ENCODE peak calls at places on chromosomes 2 and 18, in six cellular contexts. One of them, this sample, is unnamed.

GRCh38 chr2:134501476-134502089 is 217.2 kb downstream of the TMEM163 start:
- DNase-seq in stomach: no peak
- DNase-seq in esophagus squamous epithelium: no peak
- DNase-seq in spleen: no peak
- DNase-seq in body of pancreas: no peak
- DNase-seq in Peyer's patch: no peak
- DNase-seq in this sample: no peak

GRCh38 chr18:57921708-57922107 is 118.6 kb upstream of the ATP8B1 start:
- DNase-seq in stomach: no peak
- DNase-seq in spleen: no peak
- DNase-seq in body of pancreas: no peak
- DNase-seq in esophagus squamous epithelium: no peak
- DNase-seq in Peyer's patch: no peak
- DNase-seq in this sample: no peak

GRCh38 chr2:8692783-8693768 is 11.2 kb downstream of the ID2 start:
- DNase-seq in stomach: peak; percentile 34
- DNase-seq in esophagus squamous epithelium: no peak
- DNase-seq in spleen: no peak
- DNase-seq in Peyer's patch: no peak
- DNase-seq in body of pancreas: peak; percentile 37
- DNase-seq in this sample: peak; percentile 23

GRCh38 chr2:59236723-59237122 is 995.6 kb upstream of the FANCL start:
- DNase-seq in stomach: no peak
- DNase-seq in spleen: no peak
- DNase-seq in Peyer's patch: no peak
- DNase-seq in body of pancreas: no peak
- DNase-seq in esophagus squamous epithelium: no peak
- DNase-seq in this sample: peak; percentile 4

GRCh38 chr2:222944552-222944951 is 83.7 kb downstream of the ACSL3 start:
- DNase-seq in spleen: no peak
- DNase-seq in stomach: no peak
- DNase-seq in Peyer's patch: no peak
- DNase-seq in esophagus squamous epithelium: no peak
- DNase-seq in body of pancreas: no peak
- DNase-seq in this sample: no peak

GRCh38 chr2:56179931-56180330 is 3.9 kb upstream of the CCDC85A start:
- DNase-seq in stomach: no peak
- DNase-seq in esophagus squamous epithelium: no peak
- DNase-seq in body of pancreas: no peak
- DNase-seq in Peyer's patch: no peak
- DNase-seq in spleen: no peak
- DNase-seq in this sample: no peak

GRCh38 chr2:135494503-135494902 is 36.5 kb downstream of the ZRANB3 start:
- DNase-seq in esophagus squamous epithelium: no peak
- DNase-seq in Peyer's patch: no peak
- DNase-seq in spleen: no peak
- DNase-seq in body of pancreas: no peak
- DNase-seq in stomach: no peak
- DNase-seq in this sample: no peak

GRCh38 chr2:62340981-62341624 is 145.2 kb downstream of the B3GNT2 start:
- DNase-seq in Peyer's patch: no peak
- DNase-seq in stomach: peak; percentile 29
- DNase-seq in body of pancreas: peak; percentile 35
- DNase-seq in esophagus squamous epithelium: no peak
- DNase-seq in spleen: no peak
- DNase-seq in this sample: peak; percentile 44

GRCh38 chr2:101516349-101516748 is 41.4 kb upstream of the RFX8 start:
- DNase-seq in stomach: no peak
- DNase-seq in Peyer's patch: no peak
- DNase-seq in body of pancreas: no peak
- DNase-seq in esophagus squamous epithelium: no peak
- DNase-seq in spleen: no peak
- DNase-seq in this sample: no peak

GRCh38 chr2:101341421-101341820 is 32.9 kb upstream of the RNF149 start:
- DNase-seq in body of pancreas: no peak
- DNase-seq in spleen: no peak
- DNase-seq in Peyer's patch: no peak
- DNase-seq in esophagus squamous epithelium: no peak
- DNase-seq in stomach: no peak
- DNase-seq in this sample: no peak

GRCh38 chr18:35000457-35000856 is 40.8 kb upstream of the MAPRE2 start:
- DNase-seq in Peyer's patch: no peak
- DNase-seq in stomach: no peak
- DNase-seq in body of pancreas: no peak
- DNase-seq in spleen: no peak
- DNase-seq in esophagus squamous epithelium: no peak
- DNase-seq in this sample: no peak

GRCh38 chr2:218999021-218999880 is 6.0 kb upstream of the CRYBA2 start:
- DNase-seq in body of pancreas: peak; percentile 22
- DNase-seq in esophagus squamous epithelium: no peak
- DNase-seq in stomach: no peak
- DNase-seq in Peyer's patch: no peak
- DNase-seq in spleen: no peak
- DNase-seq in this sample: no peak

GRCh38 chr2:144660518-144661316 is 140.8 kb upstream of the ZEB2 start:
- DNase-seq in spleen: no peak
- DNase-seq in stomach: no peak
- DNase-seq in body of pancreas: no peak
- DNase-seq in Peyer's patch: no peak
- DNase-seq in esophagus squamous epithelium: no peak
- DNase-seq in this sample: no peak

GRCh38 chr2:241741016-241741415 is 6.6 kb downstream of the D2HGDH start:
- DNase-seq in Peyer's patch: no peak
- DNase-seq in esophagus squamous epithelium: no peak
- DNase-seq in stomach: no peak
- DNase-seq in body of pancreas: no peak
- DNase-seq in spleen: peak; percentile 78
- DNase-seq in this sample: no peak

GRCh38 chr2:99431587-99432275 is 58.1 kb downstream of the REV1 start:
- DNase-seq in spleen: no peak
- DNase-seq in body of pancreas: no peak
- DNase-seq in stomach: no peak
- DNase-seq in esophagus squamous epithelium: no peak
- DNase-seq in Peyer's patch: no peak
- DNase-seq in this sample: peak; percentile 8

GRCh38 chr2:133194068-133194655 is 374.1 kb downstream of the NCKAP5 start:
- DNase-seq in esophagus squamous epithelium: no peak
- DNase-seq in Peyer's patch: no peak
- DNase-seq in spleen: no peak
- DNase-seq in stomach: no peak
- DNase-seq in body of pancreas: no peak
- DNase-seq in this sample: no peak

GRCh38 chr2:85681354-85681728 is 12.8 kb upstream of the GNLY start:
- DNase-seq in spleen: no peak
- DNase-seq in esophagus squamous epithelium: no peak
- DNase-seq in Peyer's patch: no peak
- DNase-seq in stomach: no peak
- DNase-seq in body of pancreas: no peak
- DNase-seq in this sample: peak; percentile 35

GRCh38 chr2:38750011-38750792 is 959 bp downstream of the SRSF7 start:
- DNase-seq in body of pancreas: peak; percentile 53
- DNase-seq in spleen: peak; percentile 92
- DNase-seq in esophagus squamous epithelium: no peak
- DNase-seq in Peyer's patch: peak; percentile 58
- DNase-seq in stomach: peak; percentile 63
- DNase-seq in this sample: peak; percentile 69

GRCh38 chr18:10299686-10300085 is 154.7 kb upstream of the APCDD1 start:
- DNase-seq in Peyer's patch: no peak
- DNase-seq in stomach: no peak
- DNase-seq in body of pancreas: no peak
- DNase-seq in spleen: no peak
- DNase-seq in esophagus squamous epithelium: no peak
- DNase-seq in this sample: no peak

GRCh38 chr2:240567137-240567871 is 980 bp upstream of the RNPEPL1 start:
- DNase-seq in stomach: peak; percentile 42
- DNase-seq in Peyer's patch: peak; percentile 41
- DNase-seq in spleen: peak; percentile 86
- DNase-seq in esophagus squamous epithelium: no peak
- DNase-seq in body of pancreas: peak; percentile 24
- DNase-seq in this sample: no peak

GRCh38 chr2:215982465-215982875 is 30.9 kb downstream of the MREG start:
- DNase-seq in spleen: no peak
- DNase-seq in Peyer's patch: no peak
- DNase-seq in body of pancreas: peak; percentile 59
- DNase-seq in esophagus squamous epithelium: no peak
- DNase-seq in stomach: peak; percentile 62
- DNase-seq in this sample: no peak

GRCh38 chr2:206482633-206483032 is 39.3 kb downstream of the ADAM23 start:
- DNase-seq in esophagus squamous epithelium: no peak
- DNase-seq in spleen: no peak
- DNase-seq in body of pancreas: no peak
- DNase-seq in stomach: no peak
- DNase-seq in Peyer's patch: no peak
- DNase-seq in this sample: no peak
- H3K9me3 ChIP-seq in esophagus squamous epithelium: no peaks in the 10 kb centered on the region
- H3K9me3 ChIP-seq in spleen: peaks cover 4% of the 10 kb centered on the region
- H3K9me3 ChIP-seq in body of pancreas: no peaks in the 10 kb centered on the region
- H3K9me3 ChIP-seq in stomach: no peaks in the 10 kb centered on the region
- H3K9me3 ChIP-seq in Peyer's patch: no peaks in the 10 kb centered on the region
- H3K9me3 ChIP-seq in this sample: no peaks in the 10 kb centered on the region

DNA sequence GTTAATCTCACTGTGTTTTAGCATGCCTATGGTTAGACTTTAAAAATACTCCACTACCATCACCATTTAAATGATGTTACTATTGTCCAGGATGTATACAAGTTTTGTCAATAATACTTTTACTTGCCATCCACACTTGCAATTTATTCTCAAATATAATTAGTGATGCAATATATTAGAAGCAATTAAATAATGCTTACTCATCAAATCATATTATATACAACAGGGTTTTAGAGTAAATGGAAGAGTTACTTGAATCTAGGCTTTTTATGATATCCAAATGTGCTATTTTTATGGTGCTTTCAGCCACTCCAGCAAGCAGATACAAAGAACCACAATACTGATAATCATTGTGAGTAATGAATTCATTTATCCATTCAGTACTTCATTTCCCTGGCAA is 461.1 kb downstream of the TMEM182 start:
- DNase-seq in esophagus squamous epithelium: no peak
- DNase-seq in stomach: no peak
- DNase-seq in Peyer's patch: no peak
- DNase-seq in body of pancreas: no peak
- DNase-seq in spleen: no peak
- DNase-seq in this sample: no peak
- TF ChIP-seq POLR2A in esophagus squamous epithelium: no peak
- TF ChIP-seq POLR2A in stomach: no peak
- TF ChIP-seq POLR2A in Peyer's patch: no peak
- TF ChIP-seq POLR2A in body of pancreas: no peak
- TF ChIP-seq POLR2A in spleen: no peak
- TF ChIP-seq POLR2A in this sample: no peak

DNA sequence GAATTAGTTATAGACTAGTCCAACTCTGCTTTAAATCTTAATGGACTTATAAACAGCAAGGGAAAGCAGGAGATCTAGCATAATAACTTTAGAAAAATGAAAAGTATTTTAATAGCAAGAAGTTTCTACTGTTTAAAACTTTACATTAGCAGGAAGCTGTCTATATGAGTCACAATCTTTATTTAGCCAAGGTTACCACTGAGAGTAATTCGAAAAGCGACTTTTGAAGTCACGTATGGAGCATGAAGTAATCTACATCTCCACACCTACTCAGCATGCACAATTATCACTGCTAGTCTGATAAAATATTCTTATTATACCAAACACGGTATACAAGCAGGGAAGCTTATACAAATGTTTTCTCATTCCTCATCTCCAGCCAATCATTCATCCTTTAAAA is 515.4 kb upstream of the SOX11 start:
- DNase-seq in Peyer's patch: no peak
- DNase-seq in esophagus squamous epithelium: no peak
- DNase-seq in stomach: no peak
- DNase-seq in body of pancreas: no peak
- DNase-seq in spleen: no peak
- DNase-seq in this sample: no peak
- H3K4me3 ChIP-seq in Peyer's patch: no peak overlapping the region
- H3K4me3 ChIP-seq in esophagus squamous epithelium: no peak overlapping the region
- H3K4me3 ChIP-seq in stomach: no peak overlapping the region
- H3K4me3 ChIP-seq in body of pancreas: no peak overlapping the region
- H3K4me3 ChIP-seq in spleen: no peak overlapping the region
- H3K4me3 ChIP-seq in this sample: no peak overlapping the region

GRCh38 chr2:118845005-118845842 is 2.2 kb downstream of the EN1 start:
- DNase-seq in stomach: no peak
- DNase-seq in esophagus squamous epithelium: no peak
- DNase-seq in Peyer's patch: peak; percentile 4
- DNase-seq in body of pancreas: no peak
- DNase-seq in spleen: peak; percentile 58
- DNase-seq in this sample: no peak

GRCh38 chr2:118845843-118846666 is 1.4 kb downstream of the EN1 start:
- DNase-seq in Peyer's patch: no peak
- DNase-seq in stomach: no peak
- DNase-seq in body of pancreas: no peak
- DNase-seq in spleen: peak; percentile 55
- DNase-seq in esophagus squamous epithelium: no peak
- DNase-seq in this sample: no peak

GRCh38 chr2:118848381-118849225 is 1.2 kb upstream of the EN1 start:
- DNase-seq in body of pancreas: no peak
- DNase-seq in spleen: no peak
- DNase-seq in stomach: no peak
- DNase-seq in Peyer's patch: peak; percentile 9
- DNase-seq in esophagus squamous epithelium: no peak
- DNase-seq in this sample: no peak

GRCh38 chr2:118847447-118848172 is at the start of gene EN1:
- DNase-seq in Peyer's patch: peak; percentile 2
- DNase-seq in stomach: no peak
- DNase-seq in spleen: no peak
- DNase-seq in body of pancreas: no peak
- DNase-seq in esophagus squamous epithelium: no peak
- DNase-seq in this sample: no peak

DNA sequence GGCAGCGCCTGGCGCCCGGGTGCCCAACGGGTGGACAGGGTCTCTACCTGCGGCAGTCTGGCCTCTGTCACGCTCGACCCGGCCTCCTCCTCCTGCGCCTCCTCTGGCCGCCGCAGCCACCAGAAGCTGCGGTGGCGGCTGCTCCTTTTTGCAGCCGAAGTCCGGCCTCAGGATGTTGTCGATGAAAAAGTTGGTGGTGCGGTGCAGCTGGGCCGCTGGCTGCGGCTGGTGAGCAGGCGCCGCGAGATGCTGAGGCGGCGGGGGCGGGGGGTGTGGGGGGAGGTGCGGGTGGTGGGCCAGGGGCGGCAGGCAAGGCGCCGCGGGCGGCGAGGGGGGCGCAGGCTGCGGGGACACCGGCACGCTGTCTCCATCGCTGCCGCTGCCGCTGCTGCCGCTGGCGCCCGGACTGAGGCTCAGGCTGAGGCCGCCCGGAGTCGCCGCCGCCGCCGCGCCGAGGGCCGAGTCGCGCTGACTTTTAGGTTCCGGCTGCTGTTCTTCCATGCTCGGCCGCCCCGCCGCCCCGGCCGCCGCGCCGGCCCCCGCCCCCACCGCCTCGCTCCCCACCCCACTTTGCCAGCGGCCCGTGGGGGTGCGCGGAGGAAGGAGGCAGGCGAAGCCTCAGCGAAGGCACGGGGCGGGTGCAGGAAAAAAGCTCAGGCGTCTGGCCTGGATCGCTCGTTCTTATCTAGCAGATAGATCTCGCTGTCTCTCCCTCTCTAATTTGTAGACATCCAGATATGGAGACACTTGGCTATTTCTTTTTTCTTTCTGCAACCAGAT is 591 bp downstream of the EN1 start:
- DNase-seq in stomach: no peak
- DNase-seq in Peyer's patch: peak; percentile 11
- DNase-seq in body of pancreas: no peak
- DNase-seq in esophagus squamous epithelium: no peak
- DNase-seq in spleen: no peak
- DNase-seq in this sample: no peak
- H3K9me3 ChIP-seq in stomach: no peaks in the 10 kb centered on the region
- H3K9me3 ChIP-seq in Peyer's patch: no peaks in the 10 kb centered on the region
- H3K9me3 ChIP-seq in body of pancreas: no peaks in the 10 kb centered on the region
- H3K9me3 ChIP-seq in esophagus squamous epithelium: no peaks in the 10 kb centered on the region
- H3K9me3 ChIP-seq in spleen: no peaks in the 10 kb centered on the region
- H3K9me3 ChIP-seq in this sample: no peaks in the 10 kb centered on the region

GRCh38 chr2:73944714-73945113 is 18.0 kb downstream of the DGUOK start:
- DNase-seq in Peyer's patch: no peak
- DNase-seq in spleen: no peak
- DNase-seq in esophagus squamous epithelium: no peak
- DNase-seq in stomach: no peak
- DNase-seq in body of pancreas: no peak
- DNase-seq in this sample: no peak
- TF ChIP-seq POLR2A in Peyer's patch: no peak
- TF ChIP-seq POLR2A in spleen: no peak
- TF ChIP-seq POLR2A in esophagus squamous epithelium: no peak
- TF ChIP-seq POLR2A in stomach: no peak
- TF ChIP-seq POLR2A in body of pancreas: no peak
- TF ChIP-seq POLR2A in this sample: no peak

This sample was measured in thyroid gland.